ENCODE peak calls at places on chromosomes 3 and 15, in nine cellular contexts. One of them, this sample, is unnamed.

GRCh38 chr3:124960205-124960604 is 25.7 kb upstream of the MUC13 start:
- DNase-seq in fibroblast of pulmonary artery: no peak
- DNase-seq in AG10803: no peak
- DNase-seq in amniotic stem cell: no peak
- DNase-seq in HEK293T: no peak
- DNase-seq in EH: no peak
- DNase-seq in KG1: no peak
- DNase-seq in NCI-H2081 treated with DMSO at 0.1 percent for 48 hours: no peak
- DNase-seq in breast epithelium: no peak
- DNase-seq in this sample: no peak

GRCh38 chr3:47841786-47842349 is 38.9 kb downstream of the DHX30 start:
- DNase-seq in fibroblast of pulmonary artery: no peak
- DNase-seq in AG10803: no peak
- DNase-seq in amniotic stem cell: no peak
- DNase-seq in HEK293T: no peak
- DNase-seq in EH: no peak
- DNase-seq in KG1: no peak
- DNase-seq in NCI-H2081 treated with DMSO at 0.1 percent for 48 hours: no peak
- DNase-seq in breast epithelium: no peak
- DNase-seq in this sample: no peak

GRCh38 chr3:79490165-79491028 is 277.4 kb downstream of the ROBO1 start:
- DNase-seq in fibroblast of pulmonary artery: peak
- DNase-seq in AG10803: peak
- DNase-seq in amniotic stem cell: no peak
- DNase-seq in HEK293T: no peak
- DNase-seq in EH: peak
- DNase-seq in KG1: no peak
- DNase-seq in NCI-H2081 treated with DMSO at 0.1 percent for 48 hours: no peak
- DNase-seq in breast epithelium: no peak
- DNase-seq in this sample: peak

GRCh38 chr3:13657660-13658435 is 108.9 kb downstream of the FBLN2 start:
- DNase-seq in fibroblast of pulmonary artery: peak
- DNase-seq in AG10803: peak
- DNase-seq in amniotic stem cell: peak
- DNase-seq in HEK293T: peak
- DNase-seq in EH: peak
- DNase-seq in KG1: no peak
- DNase-seq in NCI-H2081 treated with DMSO at 0.1 percent for 48 hours: no peak
- DNase-seq in breast epithelium: no peak
- DNase-seq in this sample: peak

GRCh38 chr15:63473999-63474809 is 30.2 kb upstream of the USP3 start:
- DNase-seq in fibroblast of pulmonary artery: peak
- DNase-seq in AG10803: peak
- DNase-seq in amniotic stem cell: no peak
- DNase-seq in HEK293T: no peak
- DNase-seq in EH: peak
- DNase-seq in KG1: no peak
- DNase-seq in NCI-H2081 treated with DMSO at 0.1 percent for 48 hours: no peak
- DNase-seq in breast epithelium: no peak
- DNase-seq in this sample: no peak

GRCh38 chr3:50630916-50631315 is 14.0 kb downstream of the MAPKAPK3 start:
- DNase-seq in fibroblast of pulmonary artery: no peak
- DNase-seq in AG10803: no peak
- DNase-seq in amniotic stem cell: no peak
- DNase-seq in HEK293T: no peak
- DNase-seq in EH: peak
- DNase-seq in KG1: no peak
- DNase-seq in NCI-H2081 treated with DMSO at 0.1 percent for 48 hours: no peak
- DNase-seq in breast epithelium: no peak
- DNase-seq in this sample: no peak

GRCh38 chr15:89164712-89165211 is 56.6 kb downstream of the RLBP1 start:
- DNase-seq in fibroblast of pulmonary artery: no peak
- DNase-seq in AG10803: peak
- DNase-seq in amniotic stem cell: no peak
- DNase-seq in HEK293T: no peak
- DNase-seq in EH: no peak
- DNase-seq in KG1: no peak
- DNase-seq in NCI-H2081 treated with DMSO at 0.1 percent for 48 hours: no peak
- DNase-seq in breast epithelium: no peak
- DNase-seq in this sample: no peak

GRCh38 chr3:135792174-135792573 is 173.4 kb upstream of the PPP2R3A start:
- DNase-seq in fibroblast of pulmonary artery: no peak
- DNase-seq in AG10803: no peak
- DNase-seq in amniotic stem cell: no peak
- DNase-seq in HEK293T: no peak
- DNase-seq in EH: no peak
- DNase-seq in KG1: no peak
- DNase-seq in NCI-H2081 treated with DMSO at 0.1 percent for 48 hours: no peak
- DNase-seq in breast epithelium: no peak
- DNase-seq in this sample: no peak

GRCh38 chr3:175656451-175656850 is 797.3 kb downstream of the NAALADL2 start:
- DNase-seq in fibroblast of pulmonary artery: no peak
- DNase-seq in AG10803: no peak
- DNase-seq in amniotic stem cell: no peak
- DNase-seq in HEK293T: no peak
- DNase-seq in EH: no peak
- DNase-seq in KG1: no peak
- DNase-seq in NCI-H2081 treated with DMSO at 0.1 percent for 48 hours: no peak
- DNase-seq in breast epithelium: no peak
- DNase-seq in this sample: no peak

GRCh38 chr3:155748611-155749365 is 3.9 kb upstream of the PLCH1 start:
- DNase-seq in fibroblast of pulmonary artery: no peak
- DNase-seq in AG10803: peak
- DNase-seq in amniotic stem cell: no peak
- DNase-seq in HEK293T: no peak
- DNase-seq in EH: peak
- DNase-seq in KG1: no peak
- DNase-seq in NCI-H2081 treated with DMSO at 0.1 percent for 48 hours: no peak
- DNase-seq in breast epithelium: no peak
- DNase-seq in this sample: no peak

GRCh38 chr3:161014997-161015749 is 90.0 kb downstream of the B3GALNT1 start:
- DNase-seq in fibroblast of pulmonary artery: no peak
- DNase-seq in AG10803: no peak
- DNase-seq in amniotic stem cell: no peak
- DNase-seq in HEK293T: no peak
- DNase-seq in EH: no peak
- DNase-seq in KG1: no peak
- DNase-seq in NCI-H2081 treated with DMSO at 0.1 percent for 48 hours: peak
- DNase-seq in breast epithelium: no peak
- DNase-seq in this sample: no peak

GRCh38 chr3:195877136-195877715 is 31.1 kb downstream of the TNK2 start:
- DNase-seq in fibroblast of pulmonary artery: no peak
- DNase-seq in AG10803: no peak
- DNase-seq in amniotic stem cell: no peak
- DNase-seq in HEK293T: no peak
- DNase-seq in EH: no peak
- DNase-seq in KG1: no peak
- DNase-seq in NCI-H2081 treated with DMSO at 0.1 percent for 48 hours: no peak
- DNase-seq in breast epithelium: no peak
- DNase-seq in this sample: no peak

GRCh38 chr15:26243382-26243781 is 380.3 kb upstream of the ATP10A start:
- DNase-seq in fibroblast of pulmonary artery: no peak
- DNase-seq in AG10803: no peak
- DNase-seq in amniotic stem cell: no peak
- DNase-seq in HEK293T: no peak
- DNase-seq in EH: no peak
- DNase-seq in KG1: no peak
- DNase-seq in NCI-H2081 treated with DMSO at 0.1 percent for 48 hours: no peak
- DNase-seq in breast epithelium: no peak
- DNase-seq in this sample: no peak

GRCh38 chr3:169246158-169246557 is 417.4 kb downstream of the MECOM start:
- DNase-seq in fibroblast of pulmonary artery: no peak
- DNase-seq in AG10803: no peak
- DNase-seq in amniotic stem cell: no peak
- DNase-seq in HEK293T: no peak
- DNase-seq in EH: no peak
- DNase-seq in KG1: no peak
- DNase-seq in NCI-H2081 treated with DMSO at 0.1 percent for 48 hours: no peak
- DNase-seq in breast epithelium: no peak
- DNase-seq in this sample: no peak

GRCh38 chr3:68957895-68958294 is 25.5 kb upstream of the TAFA4 start:
- DNase-seq in fibroblast of pulmonary artery: no peak
- DNase-seq in AG10803: no peak
- DNase-seq in amniotic stem cell: no peak
- DNase-seq in HEK293T: no peak
- DNase-seq in EH: no peak
- DNase-seq in KG1: no peak
- DNase-seq in NCI-H2081 treated with DMSO at 0.1 percent for 48 hours: no peak
- DNase-seq in breast epithelium: no peak
- DNase-seq in this sample: no peak

GRCh38 chr3:161409069-161409468 is 37.8 kb upstream of the SPTSSB start:
- DNase-seq in fibroblast of pulmonary artery: peak
- DNase-seq in AG10803: peak
- DNase-seq in amniotic stem cell: no peak
- DNase-seq in HEK293T: peak
- DNase-seq in EH: peak
- DNase-seq in KG1: peak
- DNase-seq in NCI-H2081 treated with DMSO at 0.1 percent for 48 hours: peak
- DNase-seq in breast epithelium: no peak
- DNase-seq in this sample: peak

GRCh38 chr15:38549222-38549621 is 15.4 kb downstream of the RASGRP1 start:
- DNase-seq in fibroblast of pulmonary artery: no peak
- DNase-seq in AG10803: peak
- DNase-seq in amniotic stem cell: no peak
- DNase-seq in HEK293T: no peak
- DNase-seq in EH: peak
- DNase-seq in KG1: no peak
- DNase-seq in NCI-H2081 treated with DMSO at 0.1 percent for 48 hours: no peak
- DNase-seq in breast epithelium: no peak
- DNase-seq in this sample: no peak

GRCh38 chr15:58261368-58261767 is 123.2 kb downstream of the AQP9 start:
- DNase-seq in fibroblast of pulmonary artery: no peak
- DNase-seq in AG10803: no peak
- DNase-seq in amniotic stem cell: no peak
- DNase-seq in HEK293T: no peak
- DNase-seq in EH: no peak
- DNase-seq in KG1: no peak
- DNase-seq in NCI-H2081 treated with DMSO at 0.1 percent for 48 hours: no peak
- DNase-seq in breast epithelium: no peak
- DNase-seq in this sample: no peak

GRCh38 chr15:96273317-96274086 is 57.0 kb upstream of the NR2F2 start:
- DNase-seq in fibroblast of pulmonary artery: peak
- DNase-seq in AG10803: peak
- DNase-seq in amniotic stem cell: peak
- DNase-seq in HEK293T: peak
- DNase-seq in EH: peak
- DNase-seq in KG1: no peak
- DNase-seq in NCI-H2081 treated with DMSO at 0.1 percent for 48 hours: no peak
- DNase-seq in breast epithelium: no peak
- DNase-seq in this sample: peak

GRCh38 chr3:137110392-137110996 is 152.7 kb downstream of the IL20RB start:
- DNase-seq in fibroblast of pulmonary artery: peak
- DNase-seq in AG10803: peak
- DNase-seq in amniotic stem cell: no peak
- DNase-seq in HEK293T: peak
- DNase-seq in EH: peak
- DNase-seq in KG1: no peak
- DNase-seq in NCI-H2081 treated with DMSO at 0.1 percent for 48 hours: no peak
- DNase-seq in breast epithelium: no peak
- DNase-seq in this sample: peak

GRCh38 chr15:64462492-64462891 is 2.1 kb downstream of the ZNF609 start:
- DNase-seq in fibroblast of pulmonary artery: no peak
- DNase-seq in AG10803: no peak
- DNase-seq in amniotic stem cell: no peak
- DNase-seq in HEK293T: no peak
- DNase-seq in EH: no peak
- DNase-seq in KG1: no peak
- DNase-seq in NCI-H2081 treated with DMSO at 0.1 percent for 48 hours: no peak
- DNase-seq in breast epithelium: no peak
- DNase-seq in this sample: no peak

GRCh38 chr3:183287301-183287971 is 34.4 kb downstream of the B3GNT5 start:
- DNase-seq in fibroblast of pulmonary artery: peak
- DNase-seq in AG10803: peak
- DNase-seq in amniotic stem cell: no peak
- DNase-seq in HEK293T: no peak
- DNase-seq in EH: peak
- DNase-seq in KG1: no peak
- DNase-seq in NCI-H2081 treated with DMSO at 0.1 percent for 48 hours: no peak
- DNase-seq in breast epithelium: no peak
- DNase-seq in this sample: peak

GRCh38 chr3:111803123-111803593 is 55.9 kb upstream of the PHLDB2 start:
- DNase-seq in fibroblast of pulmonary artery: peak
- DNase-seq in AG10803: peak
- DNase-seq in amniotic stem cell: peak
- DNase-seq in HEK293T: no peak
- DNase-seq in EH: peak
- DNase-seq in KG1: no peak
- DNase-seq in NCI-H2081 treated with DMSO at 0.1 percent for 48 hours: no peak
- DNase-seq in breast epithelium: peak
- DNase-seq in this sample: peak

GRCh38 chr3:127044996-127045395 is 62.1 kb downstream of the PLXNA1 start:
- DNase-seq in fibroblast of pulmonary artery: no peak
- DNase-seq in AG10803: no peak
- DNase-seq in amniotic stem cell: no peak
- DNase-seq in HEK293T: peak
- DNase-seq in EH: peak
- DNase-seq in KG1: no peak
- DNase-seq in NCI-H2081 treated with DMSO at 0.1 percent for 48 hours: no peak
- DNase-seq in breast epithelium: no peak
- DNase-seq in this sample: no peak

GRCh38 chr3:47010050-47010712 is 30.7 kb downstream of the NBEAL2 start:
- DNase-seq in fibroblast of pulmonary artery: no peak
- DNase-seq in AG10803: no peak
- DNase-seq in amniotic stem cell: no peak
- DNase-seq in HEK293T: no peak
- DNase-seq in EH: no peak
- DNase-seq in KG1: no peak
- DNase-seq in NCI-H2081 treated with DMSO at 0.1 percent for 48 hours: no peak
- DNase-seq in breast epithelium: peak
- DNase-seq in this sample: no peak

GRCh38 chr3:105377716-105378115 is 11.0 kb downstream of the ALCAM start:
- DNase-seq in fibroblast of pulmonary artery: no peak
- DNase-seq in AG10803: no peak
- DNase-seq in amniotic stem cell: no peak
- DNase-seq in HEK293T: no peak
- DNase-seq in EH: no peak
- DNase-seq in KG1: no peak
- DNase-seq in NCI-H2081 treated with DMSO at 0.1 percent for 48 hours: no peak
- DNase-seq in breast epithelium: no peak
- DNase-seq in this sample: no peak